ENCODE peak calls at places on chromosomes 4 and X, in five cellular contexts. One of them, this sample, is unnamed.

GRCh38 chr4:149161247-149161646 is 654.4 kb downstream of the IQCM start:
- DNase-seq in CD4-positive, alpha-beta T cell: no peak
- DNase-seq in activated T-helper 9 cell treated with anti-CD3 and anti-CD28 coated beads, Interleukin-2, amount 50 U/mL, for 16 hours: no peak
- DNase-seq in germinal center: no peak
- DNase-seq in AG20443: peak; percentile 48
- DNase-seq in this sample: peak; percentile 83

GRCh38 chrX:79065696-79066095 is 78.8 kb upstream of the GPR174 start:
- DNase-seq in activated T-helper 9 cell treated with anti-CD3 and anti-CD28 coated beads, Interleukin-2, amount 50 U/mL, for 16 hours: no peak
- DNase-seq in germinal center: no peak
- DNase-seq in AG20443: no peak
- DNase-seq in CD4-positive, alpha-beta T cell: no peak
- DNase-seq in this sample: no peak

GRCh38 chrX:38315186-38315585 is 12.1 kb downstream of the RPGR start:
- DNase-seq in germinal center: no peak
- DNase-seq in AG20443: no peak
- DNase-seq in CD4-positive, alpha-beta T cell: no peak
- DNase-seq in activated T-helper 9 cell treated with anti-CD3 and anti-CD28 coated beads, Interleukin-2, amount 50 U/mL, for 16 hours: no peak
- DNase-seq in this sample: no peak

GRCh38 chrX:39152106-39152649 is 350.9 kb downstream of the MID1IP1 start:
- DNase-seq in germinal center: peak; percentile 34
- DNase-seq in CD4-positive, alpha-beta T cell: no peak
- DNase-seq in activated T-helper 9 cell treated with anti-CD3 and anti-CD28 coated beads, Interleukin-2, amount 50 U/mL, for 16 hours: no peak
- DNase-seq in AG20443: peak; percentile 27
- DNase-seq in this sample: no peak

GRCh38 chrX:10832103-10832502 is 211.7 kb upstream of the MID1 start:
- DNase-seq in CD4-positive, alpha-beta T cell: no peak
- DNase-seq in germinal center: no peak
- DNase-seq in activated T-helper 9 cell treated with anti-CD3 and anti-CD28 coated beads, Interleukin-2, amount 50 U/mL, for 16 hours: no peak
- DNase-seq in AG20443: no peak
- DNase-seq in this sample: no peak

GRCh38 chrX:129461801-129462456 is 61.4 kb downstream of the SMARCA1 start:
- DNase-seq in AG20443: no peak
- DNase-seq in germinal center: no peak
- DNase-seq in activated T-helper 9 cell treated with anti-CD3 and anti-CD28 coated beads, Interleukin-2, amount 50 U/mL, for 16 hours: no peak
- DNase-seq in CD4-positive, alpha-beta T cell: no peak
- DNase-seq in this sample: no peak

GRCh38 chr4:169668069-169668721 is 47.8 kb downstream of the CLCN3 start:
- DNase-seq in AG20443: no peak
- DNase-seq in activated T-helper 9 cell treated with anti-CD3 and anti-CD28 coated beads, Interleukin-2, amount 50 U/mL, for 16 hours: no peak
- DNase-seq in germinal center: no peak
- DNase-seq in CD4-positive, alpha-beta T cell: no peak
- DNase-seq in this sample: no peak

GRCh38 chr4:184473515-184474260 is 662 bp downstream of the IRF2 start:
- DNase-seq in CD4-positive, alpha-beta T cell: peak; percentile 23
- DNase-seq in germinal center: peak; percentile 66
- DNase-seq in AG20443: peak; percentile 61
- DNase-seq in activated T-helper 9 cell treated with anti-CD3 and anti-CD28 coated beads, Interleukin-2, amount 50 U/mL, for 16 hours: peak; percentile 23
- DNase-seq in this sample: peak; percentile 10

GRCh38 chr4:140720387-140721087 is 35.6 kb downstream of the TBC1D9 start:
- DNase-seq in AG20443: no peak
- DNase-seq in CD4-positive, alpha-beta T cell: no peak
- DNase-seq in germinal center: no peak
- DNase-seq in activated T-helper 9 cell treated with anti-CD3 and anti-CD28 coated beads, Interleukin-2, amount 50 U/mL, for 16 hours: no peak
- DNase-seq in this sample: no peak

GRCh38 chrX:96909291-96909690 is 25.6 kb downstream of the RPA4 start:
- DNase-seq in activated T-helper 9 cell treated with anti-CD3 and anti-CD28 coated beads, Interleukin-2, amount 50 U/mL, for 16 hours: no peak
- DNase-seq in AG20443: no peak
- DNase-seq in germinal center: no peak
- DNase-seq in CD4-positive, alpha-beta T cell: no peak
- DNase-seq in this sample: no peak

GRCh38 chrX:69555396-69556023 is 51.4 kb downstream of the NALF2 start:
- DNase-seq in germinal center: no peak
- DNase-seq in activated T-helper 9 cell treated with anti-CD3 and anti-CD28 coated beads, Interleukin-2, amount 50 U/mL, for 16 hours: no peak
- DNase-seq in AG20443: no peak
- DNase-seq in CD4-positive, alpha-beta T cell: no peak
- DNase-seq in this sample: no peak

GRCh38 chr4:143482753-143483362 is 30.6 kb upstream of the SMARCA5 start:
- DNase-seq in CD4-positive, alpha-beta T cell: no peak
- DNase-seq in activated T-helper 9 cell treated with anti-CD3 and anti-CD28 coated beads, Interleukin-2, amount 50 U/mL, for 16 hours: no peak
- DNase-seq in AG20443: peak; percentile 65
- DNase-seq in germinal center: peak; percentile 11
- DNase-seq in this sample: peak; percentile 18

GRCh38 chrX:115021121-115021520 is 3.7 kb upstream of the IL13RA2 start:
- DNase-seq in AG20443: no peak
- DNase-seq in CD4-positive, alpha-beta T cell: no peak
- DNase-seq in activated T-helper 9 cell treated with anti-CD3 and anti-CD28 coated beads, Interleukin-2, amount 50 U/mL, for 16 hours: no peak
- DNase-seq in germinal center: no peak
- DNase-seq in this sample: no peak

GRCh38 chr4:105280338-105280809 is 133.7 kb downstream of the TET2 start:
- DNase-seq in AG20443: peak; percentile 77
- DNase-seq in CD4-positive, alpha-beta T cell: no peak
- DNase-seq in germinal center: no peak
- DNase-seq in activated T-helper 9 cell treated with anti-CD3 and anti-CD28 coated beads, Interleukin-2, amount 50 U/mL, for 16 hours: no peak
- DNase-seq in this sample: peak; percentile 98

GRCh38 chr4:140038031-140038533 is 115.9 kb downstream of the MAML3 start:
- DNase-seq in AG20443: no peak
- DNase-seq in germinal center: no peak
- DNase-seq in activated T-helper 9 cell treated with anti-CD3 and anti-CD28 coated beads, Interleukin-2, amount 50 U/mL, for 16 hours: no peak
- DNase-seq in CD4-positive, alpha-beta T cell: no peak
- DNase-seq in this sample: no peak

GRCh38 chrX:2423293-2423692 is 77.5 kb downstream of the DHRSX start:
- DNase-seq in AG20443: no peak
- DNase-seq in germinal center: no peak
- DNase-seq in CD4-positive, alpha-beta T cell: no peak
- DNase-seq in activated T-helper 9 cell treated with anti-CD3 and anti-CD28 coated beads, Interleukin-2, amount 50 U/mL, for 16 hours: no peak
- DNase-seq in this sample: no peak

GRCh38 chr4:8871417-8872401 is at the start of gene HMX1:
- DNase-seq in activated T-helper 9 cell treated with anti-CD3 and anti-CD28 coated beads, Interleukin-2, amount 50 U/mL, for 16 hours: no peak
- DNase-seq in germinal center: peak; percentile 20
- DNase-seq in AG20443: peak; percentile 61
- DNase-seq in CD4-positive, alpha-beta T cell: no peak
- DNase-seq in this sample: no peak

GRCh38 chr4:136078971-136079370 is 1453.3 kb downstream of the PCDH18 start:
- DNase-seq in CD4-positive, alpha-beta T cell: no peak
- DNase-seq in AG20443: no peak
- DNase-seq in activated T-helper 9 cell treated with anti-CD3 and anti-CD28 coated beads, Interleukin-2, amount 50 U/mL, for 16 hours: no peak
- DNase-seq in germinal center: no peak
- DNase-seq in this sample: no peak

GRCh38 chr4:33831667-33832066 is 2412.6 kb downstream of the ARAP2 start:
- DNase-seq in germinal center: no peak
- DNase-seq in AG20443: peak; percentile 13
- DNase-seq in activated T-helper 9 cell treated with anti-CD3 and anti-CD28 coated beads, Interleukin-2, amount 50 U/mL, for 16 hours: no peak
- DNase-seq in CD4-positive, alpha-beta T cell: no peak
- DNase-seq in this sample: peak; percentile 69

GRCh38 chrX:107226766-107227165 is 20.4 kb downstream of the DNAAF6 start:
- DNase-seq in AG20443: no peak
- DNase-seq in germinal center: no peak
- DNase-seq in CD4-positive, alpha-beta T cell: no peak
- DNase-seq in activated T-helper 9 cell treated with anti-CD3 and anti-CD28 coated beads, Interleukin-2, amount 50 U/mL, for 16 hours: no peak
- DNase-seq in this sample: no peak

GRCh38 chrX:38214551-38214950 is 6.1 kb downstream of the SRPX start:
- DNase-seq in activated T-helper 9 cell treated with anti-CD3 and anti-CD28 coated beads, Interleukin-2, amount 50 U/mL, for 16 hours: no peak
- DNase-seq in AG20443: no peak
- DNase-seq in CD4-positive, alpha-beta T cell: no peak
- DNase-seq in germinal center: no peak
- DNase-seq in this sample: no peak

GRCh38 chr4:177302371-177303100 is 7.1 kb upstream of the NEIL3 start:
- DNase-seq in activated T-helper 9 cell treated with anti-CD3 and anti-CD28 coated beads, Interleukin-2, amount 50 U/mL, for 16 hours: no peak
- DNase-seq in germinal center: no peak
- DNase-seq in AG20443: no peak
- DNase-seq in CD4-positive, alpha-beta T cell: no peak
- DNase-seq in this sample: no peak

GRCh38 chrX:139738581-139738980 is 30.6 kb upstream of the MCF2 start:
- DNase-seq in germinal center: no peak
- DNase-seq in AG20443: no peak
- DNase-seq in CD4-positive, alpha-beta T cell: no peak
- DNase-seq in activated T-helper 9 cell treated with anti-CD3 and anti-CD28 coated beads, Interleukin-2, amount 50 U/mL, for 16 hours: no peak
- DNase-seq in this sample: no peak

GRCh38 chrX:28586891-28587635 is at the start of gene IL1RAPL1:
- DNase-seq in CD4-positive, alpha-beta T cell: no peak
- DNase-seq in germinal center: no peak
- DNase-seq in activated T-helper 9 cell treated with anti-CD3 and anti-CD28 coated beads, Interleukin-2, amount 50 U/mL, for 16 hours: no peak
- DNase-seq in AG20443: peak; percentile 28
- DNase-seq in this sample: peak; percentile 17

GRCh38 chr4:69524708-69525107 is 29.0 kb upstream of the UGT2B4 start:
- DNase-seq in CD4-positive, alpha-beta T cell: no peak
- DNase-seq in activated T-helper 9 cell treated with anti-CD3 and anti-CD28 coated beads, Interleukin-2, amount 50 U/mL, for 16 hours: no peak
- DNase-seq in germinal center: no peak
- DNase-seq in AG20443: no peak
- DNase-seq in this sample: no peak

GRCh38 chrX:15985937-15986336 is 131.3 kb upstream of the AP1S2 start:
- DNase-seq in germinal center: no peak
- DNase-seq in AG20443: no peak
- DNase-seq in CD4-positive, alpha-beta T cell: no peak
- DNase-seq in activated T-helper 9 cell treated with anti-CD3 and anti-CD28 coated beads, Interleukin-2, amount 50 U/mL, for 16 hours: peak; percentile 2
- DNase-seq in this sample: no peak

GRCh38 chr4:3531306-3531886 is 826 bp downstream of the LRPAP1 start:
- DNase-seq in CD4-positive, alpha-beta T cell: no peak
- DNase-seq in activated T-helper 9 cell treated with anti-CD3 and anti-CD28 coated beads, Interleukin-2, amount 50 U/mL, for 16 hours: no peak
- DNase-seq in germinal center: peak; percentile 41
- DNase-seq in AG20443: no peak
- DNase-seq in this sample: no peak

GRCh38 chrX:38754102-38754790 is 47.0 kb upstream of the MID1IP1 start:
- DNase-seq in activated T-helper 9 cell treated with anti-CD3 and anti-CD28 coated beads, Interleukin-2, amount 50 U/mL, for 16 hours: no peak
- DNase-seq in AG20443: peak; percentile 46
- DNase-seq in CD4-positive, alpha-beta T cell: no peak
- DNase-seq in germinal center: peak; percentile 2
- DNase-seq in this sample: peak; percentile 17

GRCh38 chrX:154090731-154091130 is 6.8 kb downstream of the MECP2 start:
- DNase-seq in CD4-positive, alpha-beta T cell: no peak
- DNase-seq in activated T-helper 9 cell treated with anti-CD3 and anti-CD28 coated beads, Interleukin-2, amount 50 U/mL, for 16 hours: no peak
- DNase-seq in AG20443: no peak
- DNase-seq in germinal center: no peak
- DNase-seq in this sample: no peak

GRCh38 chr4:148776944-148777343 is 334.7 kb upstream of the NR3C2 start:
- DNase-seq in activated T-helper 9 cell treated with anti-CD3 and anti-CD28 coated beads, Interleukin-2, amount 50 U/mL, for 16 hours: no peak
- DNase-seq in CD4-positive, alpha-beta T cell: no peak
- DNase-seq in germinal center: no peak
- DNase-seq in AG20443: peak; percentile 34
- DNase-seq in this sample: no peak

GRCh38 chrX:150934453-150934852 is 36.0 kb upstream of the CD99L2 start:
- DNase-seq in CD4-positive, alpha-beta T cell: no peak
- DNase-seq in activated T-helper 9 cell treated with anti-CD3 and anti-CD28 coated beads, Interleukin-2, amount 50 U/mL, for 16 hours: no peak
- DNase-seq in AG20443: peak; percentile 50
- DNase-seq in germinal center: no peak
- DNase-seq in this sample: peak; percentile 65

GRCh38 chr4:74449571-74450297 is 4.8 kb downstream of the AREG start:
- DNase-seq in AG20443: no peak
- DNase-seq in germinal center: no peak
- DNase-seq in activated T-helper 9 cell treated with anti-CD3 and anti-CD28 coated beads, Interleukin-2, amount 50 U/mL, for 16 hours: no peak
- DNase-seq in CD4-positive, alpha-beta T cell: no peak
- DNase-seq in this sample: no peak

GRCh38 chrX:13194291-13195103 is 125.4 kb downstream of the ATXN3L start:
- DNase-seq in AG20443: no peak
- DNase-seq in germinal center: no peak
- DNase-seq in CD4-positive, alpha-beta T cell: no peak
- DNase-seq in activated T-helper 9 cell treated with anti-CD3 and anti-CD28 coated beads, Interleukin-2, amount 50 U/mL, for 16 hours: no peak
- DNase-seq in this sample: no peak

GRCh38 chr4:152690706-152691651 is 11.2 kb upstream of the TMEM154 start:
- DNase-seq in CD4-positive, alpha-beta T cell: no peak
- DNase-seq in AG20443: no peak
- DNase-seq in germinal center: no peak
- DNase-seq in activated T-helper 9 cell treated with anti-CD3 and anti-CD28 coated beads, Interleukin-2, amount 50 U/mL, for 16 hours: no peak
- DNase-seq in this sample: peak; percentile 13

This sample was measured in GM04504.